ENCODE peak calls at places on chromosome 2, in five cellular contexts. C is cardiac fibroblast; H is activated CD4-positive, CD25-positive, alpha-beta regulatory T cell; X is mucosa of descending colon; L is GM04503. G is an unnamed sample.

GRCh38 chr2:158723921-158724802 is 71.0 kb upstream of the DAPL1 start:
- DNase-seq in C (no peak), H (no peak), X (no peak), L (no peak), G (no peak)

GRCh38 chr2:240857039-240858008 is 11.3 kb upstream of the AGXT start:
- DNase-seq in C (no peak), H (no peak), X (no peak), L (no peak), G (no peak)

GRCh38 chr2:219245899-219246230 is 586 bp downstream of the STK16 start:
- DNase-seq in C (no peak), H (no peak), X (no peak), L (no peak), G (no peak)

GRCh38 chr2:41896186-41896846 is 151.5 kb upstream of the PKDCC start:
- DNase-seq in C (peak), H (no peak), X (no peak), L (no peak), G (no peak)

GRCh38 chr2:174184504-174184903 is 63.8 kb downstream of the OLA1 start:
- DNase-seq in C (no peak), H (no peak), X (no peak), L (no peak), G (no peak)

GRCh38 chr2:112031473-112031872 is 23.6 kb upstream of the TMEM87B start:
- DNase-seq in C (peak), H (no peak), X (no peak), L (no peak), G (no peak)

GRCh38 chr2:112923237-112923966 is 12.4 kb downstream of the IL37 start:
- DNase-seq in C (no peak), H (no peak), X (no peak), L (no peak), G (no peak)

GRCh38 chr2:165112133-165112573 is 91.7 kb downstream of the SCN3A start:
- DNase-seq in C (no peak), H (no peak), X (no peak), L (no peak), G (no peak)

GRCh38 chr2:232623768-232624553 is 9.4 kb upstream of the EFHD1 start:
- DNase-seq in C (no peak), H (no peak), X (no peak), L (no peak), G (peak)

GRCh38 chr2:144406111-144406788 is 113.7 kb downstream of the ZEB2 start:
- DNase-seq in C (no peak), H (no peak), X (no peak), L (no peak), G (no peak)

GRCh38 chr2:238403632-238404405 is 22.9 kb upstream of the ASB1 start:
- DNase-seq in C (no peak), H (no peak), X (no peak), L (no peak), G (no peak)

GRCh38 chr2:229111744-229112143 is 159.3 kb downstream of the PID1 start:
- DNase-seq in C (no peak), H (no peak), X (no peak), L (no peak), G (no peak)

GRCh38 chr2:217168396-217168795 is 308.5 kb upstream of the TNP1 start:
- DNase-seq in C (no peak), H (no peak), X (no peak), L (no peak), G (no peak)

GRCh38 chr2:134189009-134189717 is 64.7 kb upstream of the MGAT5 start:
- DNase-seq in C (peak), H (no peak), X (peak), L (no peak), G (no peak)

GRCh38 chr2:207142461-207142860 is 23.3 kb downstream of the KLF7 start:
- DNase-seq in C (peak), H (no peak), X (no peak), L (no peak), G (no peak)

GRCh38 chr2:234841321-234842015 is 110.3 kb upstream of the SH3BP4 start:
- DNase-seq in C (no peak), H (no peak), X (no peak), L (no peak), G (no peak)